ENCODE peak calls at places on chromosomes 5 and 9, in nine cellular contexts. P is H7, I is upper lobe of right lung, L is skeletal muscle cell, B is cardiac fibroblast, U is suprapubic skin, M is AG04450, W is astrocyte of the cerebellum, H is HFF-Myc. Z is an unnamed sample.

GRCh38 chr5:168353216-168353957 is 61.9 kb downstream of the WWC1 start:
- DNase-seq in P (no peak), I (no peak), L (no peak), B (peak; percentile 6), U (no peak), M (no peak), W (no peak), H (no peak), Z (peak; percentile 55)

GRCh38 chr5:115657883-115658233 is 32.0 kb upstream of the TMED7 start:
- DNase-seq in P (no peak), I (no peak), L (peak; percentile 46), B (peak; percentile 83), U (no peak), M (peak; percentile 20), W (peak; percentile 75), H (no peak), Z (peak; percentile 76)

GRCh38 chr5:14501353-14502162 is 80.0 kb upstream of the OTULINL start:
- DNase-seq in P (peak; percentile 22), I (no peak), L (no peak), B (no peak), U (no peak), M (no peak), W (no peak), H (no peak), Z (peak; percentile 41)

GRCh38 chr5:146079695-146080361 is 25.5 kb downstream of the PLAC8L1 start:
- DNase-seq in P (no peak), I (no peak), L (no peak), B (peak; percentile 21), U (no peak), M (no peak), W (no peak), H (no peak), Z (no peak)

GRCh38 chr5:142008813-142009212 is 4.0 kb downstream of the GNPDA1 start:
- DNase-seq in P (no peak), I (no peak), L (no peak), B (no peak), U (no peak), M (no peak), W (no peak), H (no peak), Z (no peak)

GRCh38 chr5:138732933-138733332 is 20.3 kb upstream of the CTNNA1 start:
- DNase-seq in P (no peak), I (no peak), L (no peak), B (no peak), U (no peak), M (no peak), W (no peak), H (no peak), Z (no peak)

GRCh38 chr9:108776920-108777650 is 78.7 kb downstream of the ACTL7B start:
- DNase-seq in P (no peak), I (no peak), L (no peak), B (peak; percentile 51), U (no peak), M (no peak), W (peak; percentile 88), H (no peak), Z (no peak)

GRCh38 chr9:124280176-124280691 is 22.5 kb downstream of the NEK6 start:
- DNase-seq in P (no peak), I (peak; percentile 78), L (no peak), B (peak; percentile 82), U (no peak), M (no peak), W (peak; percentile 88), H (no peak), Z (no peak)

GRCh38 chr9:101326501-101326900 is 58.3 kb downstream of the BAAT start:
- DNase-seq in P (no peak), I (no peak), L (no peak), B (no peak), U (no peak), M (no peak), W (no peak), H (no peak), Z (no peak)

GRCh38 chr5:1008451-1009358 is at the start of gene NKD2:
- DNase-seq in P (peak; percentile 98), I (peak; percentile 70), L (no peak), B (no peak), U (peak; percentile 71), M (no peak), W (no peak), H (no peak), Z (peak; percentile 53)

GRCh38 chr5:54975701-54976100 is 9.7 kb downstream of the ESM1 start:
- DNase-seq in P (no peak), I (no peak), L (no peak), B (no peak), U (no peak), M (no peak), W (no peak), H (no peak), Z (no peak)

GRCh38 chr5:54965806-54966205 is 19.6 kb downstream of the ESM1 start:
- DNase-seq in P (no peak), I (no peak), L (no peak), B (peak; percentile 17), U (no peak), M (no peak), W (no peak), H (no peak), Z (no peak)

GRCh38 chr5:54964405-54964804 is 21.0 kb downstream of the ESM1 start:
- DNase-seq in P (no peak), I (no peak), L (no peak), B (no peak), U (no peak), M (no peak), W (no peak), H (no peak), Z (no peak)

GRCh38 chr5:54969242-54969641 is 16.2 kb downstream of the ESM1 start:
- DNase-seq in P (no peak), I (no peak), L (no peak), B (no peak), U (no peak), M (no peak), W (no peak), H (no peak), Z (no peak)

DNA sequence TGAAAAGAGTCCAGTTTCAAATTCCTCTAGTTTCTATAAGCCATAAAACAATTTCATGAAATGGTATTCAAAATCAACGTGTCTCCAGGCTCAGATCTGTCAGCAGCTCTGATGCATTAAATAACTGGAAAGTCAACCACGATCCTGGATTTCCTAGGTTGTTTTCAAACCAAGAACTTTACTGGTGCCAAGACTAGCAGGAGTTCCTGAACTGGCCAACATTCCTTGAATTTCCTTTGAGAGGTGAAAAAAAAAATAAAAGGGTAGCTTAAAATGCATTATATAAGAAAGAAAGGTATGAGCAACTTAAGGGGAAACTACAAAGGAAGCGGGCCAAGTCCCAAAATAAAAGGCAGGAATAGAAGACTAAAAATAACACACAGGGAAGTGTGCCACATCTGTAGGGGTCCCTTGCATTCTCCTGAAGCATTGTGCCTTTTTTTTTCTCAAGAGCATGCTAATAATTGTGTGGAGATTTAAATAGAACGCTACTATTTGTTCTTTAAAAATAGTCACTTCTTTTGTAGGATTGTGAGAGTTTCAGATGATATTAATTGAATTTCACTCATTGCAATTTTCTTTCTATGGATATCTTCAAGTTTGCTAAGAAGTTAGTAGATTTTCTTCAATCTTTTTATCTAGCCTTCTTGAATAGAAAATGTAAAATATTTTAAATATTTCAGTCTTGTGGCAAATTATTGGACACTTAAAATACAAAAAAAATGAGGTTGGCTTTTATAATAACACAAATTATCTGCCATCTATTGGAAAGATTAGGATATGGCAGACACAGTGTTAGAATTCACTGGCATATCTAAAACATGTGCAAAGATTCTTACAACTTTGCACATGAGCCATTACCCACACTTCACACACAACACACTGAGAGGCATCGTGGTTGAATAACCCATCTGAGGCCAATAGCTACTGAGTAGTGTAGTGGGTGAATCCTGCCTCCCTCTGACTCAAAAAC is 15.3 kb downstream of the ESM1 start:
- DNase-seq in P (no peak), I (no peak), L (no peak), B (no peak), U (no peak), M (no peak), W (peak; percentile 71), H (no peak), Z (no peak)
- H3K4me3 ChIP-seq in P (no peak overlapping the region), I (no peak overlapping the region), L (no peak overlapping the region), B (no peak overlapping the region), U (no peak overlapping the region), M (no peak overlapping the region), W (no peak overlapping the region), H (no peak overlapping the region), Z (no peak overlapping the region)

DNA sequence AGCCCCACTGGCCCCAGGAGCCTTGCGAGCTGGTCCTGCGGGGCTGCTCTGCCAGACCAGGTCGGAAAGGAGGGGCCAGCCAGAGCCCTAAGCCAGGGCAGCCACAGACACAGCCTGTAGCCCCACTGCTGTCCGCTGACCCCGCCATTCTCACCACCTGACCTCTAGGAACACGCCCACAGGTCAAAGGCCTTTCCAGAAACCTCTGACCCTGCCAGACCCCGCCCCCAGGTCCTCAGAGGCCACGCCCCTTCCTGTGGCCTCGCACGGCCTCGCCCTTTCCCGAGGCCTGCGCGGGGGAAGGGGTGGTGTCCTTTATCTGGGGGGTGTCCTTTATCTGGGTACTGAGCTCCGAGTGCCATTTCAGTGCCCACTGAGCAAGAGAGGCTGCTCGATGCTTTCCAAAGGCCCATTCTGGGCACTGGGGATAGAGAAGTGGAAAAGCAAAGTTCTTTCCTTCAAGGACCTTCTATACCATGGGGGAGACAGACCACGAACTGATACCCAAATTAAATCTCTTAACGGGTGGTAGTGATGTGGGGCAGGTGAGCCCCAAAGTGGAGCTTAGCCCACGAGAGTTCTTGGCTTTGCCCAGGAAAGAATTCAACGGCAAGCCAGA is 46.5 kb downstream of the P4HA2 start:
- DNase-seq in P (peak; percentile 61), I (no peak), L (no peak), B (no peak), U (no peak), M (no peak), W (no peak), H (no peak), Z (no peak)
- H3K4me3 ChIP-seq in P (peak overlapping the region; percentile 25), I (no peak overlapping the region), L (no peak overlapping the region), B (no peak overlapping the region), U (no peak overlapping the region), M (no peak overlapping the region), W (no peak overlapping the region), H (no peak overlapping the region), Z (no peak overlapping the region)

DNA sequence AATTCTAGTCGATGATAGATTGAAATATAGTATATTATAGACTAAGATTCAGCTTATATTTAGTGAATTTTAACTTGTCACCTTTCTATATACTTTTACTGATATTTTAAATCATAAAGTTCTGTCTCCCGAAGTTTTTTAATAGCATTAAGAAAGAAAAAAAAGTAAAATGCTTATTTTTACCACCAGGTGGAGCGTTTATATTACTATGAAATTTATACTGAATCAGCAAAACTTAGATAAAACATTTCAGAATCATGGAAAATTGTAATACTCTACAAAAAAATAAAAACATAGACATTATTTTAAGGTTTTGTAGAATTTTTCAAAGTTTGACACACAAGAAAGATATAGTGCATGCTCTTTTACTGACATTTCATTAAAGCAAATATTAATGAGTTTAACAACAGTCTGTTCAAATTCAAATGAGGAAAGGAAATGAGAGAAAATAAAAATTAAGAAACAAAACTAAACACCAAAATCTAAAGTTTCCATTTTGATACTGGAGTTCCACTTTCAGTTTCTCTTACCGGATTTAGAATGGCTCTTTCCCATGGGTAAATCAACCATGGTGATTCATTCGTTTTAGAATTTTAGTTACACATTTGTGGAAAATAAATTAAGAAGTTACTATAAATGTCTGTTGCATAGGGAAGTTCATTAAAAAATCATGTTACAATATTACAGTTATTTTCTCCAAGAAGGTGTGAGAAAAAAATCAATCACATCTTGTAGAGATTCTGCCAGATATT is 1035.3 kb downstream of the CDH12 start:
- DNase-seq in P (no peak), I (no peak), L (no peak), B (peak; percentile 56), U (no peak), M (no peak), W (no peak), H (no peak), Z (no peak)
- H3K4me3 ChIP-seq in P (no peak overlapping the region), I (peak overlapping the region; percentile 26), L (peak overlapping the region; percentile 12), B (peak overlapping the region; percentile 1), U (peak overlapping the region; percentile 15), M (no peak overlapping the region), W (no peak overlapping the region), H (no peak overlapping the region), Z (peak overlapping the region; percentile 2)

GRCh38 chr9:120924698-120925534 is 1.7 kb downstream of the TRAF1 start:
- DNase-seq in P (no peak), I (no peak), L (no peak), B (no peak), U (no peak), M (no peak), W (no peak), H (no peak), Z (no peak)
- H3K4me3 ChIP-seq in P (no peak overlapping the region), I (peak overlapping the region; percentile 23), L (no peak overlapping the region), B (no peak overlapping the region), U (no peak overlapping the region), M (no peak overlapping the region), W (no peak overlapping the region), H (no peak overlapping the region), Z (no peak overlapping the region)

Z was measured in MG63.